ENCODE peak calls at places on chromosome 11, in eight cellular contexts. One of them, this sample, is unnamed.

GRCh38 chr11:117443269-117444186 is 115.9 kb downstream of the CEP164 start:
- DNase-seq in transverse colon: peak; percentile 35
- DNase-seq in tibial nerve: no peak
- DNase-seq in stomach: peak; percentile 34
- DNase-seq in body of pancreas: peak; percentile 72
- DNase-seq in heart left ventricle: peak; percentile 82
- DNase-seq in ovary: peak; percentile 69
- DNase-seq in H54: peak; percentile 52
- DNase-seq in this sample: no peak

GRCh38 chr11:5364214-5364613 is 12.9 kb downstream of the OR51B6 start:
- DNase-seq in transverse colon: no peak
- DNase-seq in tibial nerve: no peak
- DNase-seq in stomach: no peak
- DNase-seq in body of pancreas: no peak
- DNase-seq in heart left ventricle: no peak
- DNase-seq in ovary: no peak
- DNase-seq in H54: peak; percentile 45
- DNase-seq in this sample: no peak

GRCh38 chr11:27362032-27362431 is 983 bp downstream of the CCDC34 start:
- DNase-seq in transverse colon: no peak
- DNase-seq in tibial nerve: no peak
- DNase-seq in stomach: no peak
- DNase-seq in body of pancreas: no peak
- DNase-seq in heart left ventricle: no peak
- DNase-seq in ovary: no peak
- DNase-seq in H54: no peak
- DNase-seq in this sample: no peak

GRCh38 chr11:28738549-28738948 is 630.4 kb downstream of the METTL15 start:
- DNase-seq in transverse colon: no peak
- DNase-seq in tibial nerve: no peak
- DNase-seq in stomach: no peak
- DNase-seq in body of pancreas: no peak
- DNase-seq in heart left ventricle: no peak
- DNase-seq in ovary: no peak
- DNase-seq in H54: no peak
- DNase-seq in this sample: no peak

GRCh38 chr11:36775157-36775556 is 177.1 kb upstream of the RAG2 start:
- DNase-seq in transverse colon: no peak
- DNase-seq in tibial nerve: no peak
- DNase-seq in stomach: no peak
- DNase-seq in body of pancreas: no peak
- DNase-seq in heart left ventricle: no peak
- DNase-seq in ovary: no peak
- DNase-seq in H54: no peak
- DNase-seq in this sample: no peak

GRCh38 chr11:13082588-13082987 is 73.5 kb downstream of the RASSF10 start:
- DNase-seq in transverse colon: no peak
- DNase-seq in tibial nerve: no peak
- DNase-seq in stomach: no peak
- DNase-seq in body of pancreas: no peak
- DNase-seq in heart left ventricle: no peak
- DNase-seq in ovary: no peak
- DNase-seq in H54: no peak
- DNase-seq in this sample: peak; percentile 62

GRCh38 chr11:9982796-9983579 is 311.0 kb downstream of the SBF2 start:
- DNase-seq in transverse colon: peak; percentile 38
- DNase-seq in tibial nerve: no peak
- DNase-seq in stomach: peak; percentile 41
- DNase-seq in body of pancreas: no peak
- DNase-seq in heart left ventricle: no peak
- DNase-seq in ovary: no peak
- DNase-seq in H54: no peak
- DNase-seq in this sample: no peak

GRCh38 chr11:12449961-12450715 is 72.8 kb downstream of the PARVA start:
- DNase-seq in transverse colon: no peak
- DNase-seq in tibial nerve: no peak
- DNase-seq in stomach: no peak
- DNase-seq in body of pancreas: no peak
- DNase-seq in heart left ventricle: no peak
- DNase-seq in ovary: no peak
- DNase-seq in H54: no peak
- DNase-seq in this sample: no peak

GRCh38 chr11:83194284-83195175 is 1.0 kb downstream of the ANKRD42 start:
- DNase-seq in transverse colon: peak; percentile 68
- DNase-seq in tibial nerve: peak; percentile 33
- DNase-seq in stomach: peak; percentile 62
- DNase-seq in body of pancreas: peak; percentile 64
- DNase-seq in heart left ventricle: peak; percentile 83
- DNase-seq in ovary: peak; percentile 59
- DNase-seq in H54: peak; percentile 52
- DNase-seq in this sample: peak; percentile 94

GRCh38 chr11:9717719-9718118 is 53.8 kb downstream of the SWAP70 start:
- DNase-seq in transverse colon: no peak
- DNase-seq in tibial nerve: no peak
- DNase-seq in stomach: no peak
- DNase-seq in body of pancreas: no peak
- DNase-seq in heart left ventricle: no peak
- DNase-seq in ovary: no peak
- DNase-seq in H54: no peak
- DNase-seq in this sample: no peak

GRCh38 chr11:113311536-113311935 is 2.8 kb upstream of the TTC12 start:
- DNase-seq in transverse colon: no peak
- DNase-seq in tibial nerve: no peak
- DNase-seq in stomach: no peak
- DNase-seq in body of pancreas: no peak
- DNase-seq in heart left ventricle: no peak
- DNase-seq in ovary: no peak
- DNase-seq in H54: no peak
- DNase-seq in this sample: no peak

GRCh38 chr11:1939006-1939626 is 8.0 kb upstream of the MRPL23 start:
- DNase-seq in transverse colon: no peak
- DNase-seq in tibial nerve: no peak
- DNase-seq in stomach: no peak
- DNase-seq in body of pancreas: no peak
- DNase-seq in heart left ventricle: peak; percentile 47
- DNase-seq in ovary: no peak
- DNase-seq in H54: no peak
- DNase-seq in this sample: no peak

GRCh38 chr11:68353118-68353517 is 40.7 kb downstream of the LRP5 start:
- DNase-seq in transverse colon: no peak
- DNase-seq in tibial nerve: no peak
- DNase-seq in stomach: no peak
- DNase-seq in body of pancreas: no peak
- DNase-seq in heart left ventricle: no peak
- DNase-seq in ovary: no peak
- DNase-seq in H54: no peak
- DNase-seq in this sample: no peak

GRCh38 chr11:100670140-100670539 is 16.9 kb upstream of the ARHGAP42 start:
- DNase-seq in transverse colon: no peak
- DNase-seq in tibial nerve: no peak
- DNase-seq in stomach: no peak
- DNase-seq in body of pancreas: no peak
- DNase-seq in heart left ventricle: no peak
- DNase-seq in ovary: no peak
- DNase-seq in H54: no peak
- DNase-seq in this sample: no peak

GRCh38 chr11:23205156-23205871 is 345.0 kb upstream of the CCDC179 start:
- DNase-seq in transverse colon: no peak
- DNase-seq in tibial nerve: no peak
- DNase-seq in stomach: no peak
- DNase-seq in body of pancreas: no peak
- DNase-seq in heart left ventricle: no peak
- DNase-seq in ovary: no peak
- DNase-seq in H54: no peak
- DNase-seq in this sample: no peak

GRCh38 chr11:65870307-65870658 is 2.3 kb downstream of the EFEMP2 start:
- DNase-seq in transverse colon: no peak
- DNase-seq in tibial nerve: no peak
- DNase-seq in stomach: no peak
- DNase-seq in body of pancreas: no peak
- DNase-seq in heart left ventricle: peak; percentile 35
- DNase-seq in ovary: no peak
- DNase-seq in H54: no peak
- DNase-seq in this sample: no peak

GRCh38 chr11:65870706-65871681 is 1.6 kb downstream of the EFEMP2 start:
- DNase-seq in transverse colon: no peak
- DNase-seq in tibial nerve: no peak
- DNase-seq in stomach: no peak
- DNase-seq in body of pancreas: no peak
- DNase-seq in heart left ventricle: peak; percentile 81
- DNase-seq in ovary: peak; percentile 38
- DNase-seq in H54: no peak
- DNase-seq in this sample: no peak

GRCh38 chr11:65871811-65872548 is 620 bp downstream of the EFEMP2 start:
- DNase-seq in transverse colon: no peak
- DNase-seq in tibial nerve: no peak
- DNase-seq in stomach: no peak
- DNase-seq in body of pancreas: no peak
- DNase-seq in heart left ventricle: peak; percentile 73
- DNase-seq in ovary: peak; percentile 62
- DNase-seq in H54: no peak
- DNase-seq in this sample: no peak

GRCh38 chr11:65872555-65873279 is at the start of gene EFEMP2:
- DNase-seq in transverse colon: no peak
- DNase-seq in tibial nerve: no peak
- DNase-seq in stomach: no peak
- DNase-seq in body of pancreas: peak; percentile 39
- DNase-seq in heart left ventricle: peak; percentile 82
- DNase-seq in ovary: peak; percentile 79
- DNase-seq in H54: no peak
- DNase-seq in this sample: no peak

GRCh38 chr11:65873280-65874156 is 918 bp upstream of the EFEMP2 start:
- DNase-seq in transverse colon: peak; percentile 97
- DNase-seq in tibial nerve: peak; percentile 93
- DNase-seq in stomach: peak; percentile 97
- DNase-seq in body of pancreas: peak; percentile 98
- DNase-seq in heart left ventricle: peak; percentile 97
- DNase-seq in ovary: peak; percentile 99
- DNase-seq in H54: peak; percentile 93
- DNase-seq in this sample: no peak
- TF ChIP-seq POLR2A in transverse colon: peak; percentile 81
- TF ChIP-seq POLR2A in tibial nerve: peak; percentile 53
- TF ChIP-seq POLR2A in stomach: no peak
- TF ChIP-seq POLR2A in body of pancreas: peak; percentile 83
- TF ChIP-seq POLR2A in heart left ventricle: peak; percentile 52
- TF ChIP-seq POLR2A in ovary: peak; percentile 90
- TF ChIP-seq POLR2A in H54: peak; percentile 93
- TF ChIP-seq POLR2A in this sample: peak; percentile 94

GRCh38 chr11:120130991-120131760 is 6.7 kb downstream of the TRIM29 start:
- DNase-seq in transverse colon: peak; percentile 4
- DNase-seq in tibial nerve: peak; percentile 6
- DNase-seq in stomach: no peak
- DNase-seq in body of pancreas: peak; percentile 2
- DNase-seq in heart left ventricle: peak; percentile 18
- DNase-seq in ovary: no peak
- DNase-seq in H54: no peak
- DNase-seq in this sample: peak; percentile 84

GRCh38 chr11:120133216-120134105 is 4.5 kb downstream of the TRIM29 start:
- DNase-seq in transverse colon: peak; percentile 4
- DNase-seq in tibial nerve: peak; percentile 7
- DNase-seq in stomach: peak; percentile 17
- DNase-seq in body of pancreas: peak; percentile 3
- DNase-seq in heart left ventricle: no peak
- DNase-seq in ovary: no peak
- DNase-seq in H54: no peak
- DNase-seq in this sample: peak; percentile 89

GRCh38 chr11:120132645-120133185 is 5.2 kb downstream of the TRIM29 start:
- DNase-seq in transverse colon: peak; percentile 2
- DNase-seq in tibial nerve: no peak
- DNase-seq in stomach: no peak
- DNase-seq in body of pancreas: peak; percentile 1
- DNase-seq in heart left ventricle: no peak
- DNase-seq in ovary: no peak
- DNase-seq in H54: no peak
- DNase-seq in this sample: no peak

GRCh38 chr11:120130176-120130980 is 7.5 kb downstream of the TRIM29 start:
- DNase-seq in transverse colon: peak; percentile 7
- DNase-seq in tibial nerve: peak; percentile 11
- DNase-seq in stomach: no peak
- DNase-seq in body of pancreas: peak; percentile 2
- DNase-seq in heart left ventricle: peak; percentile 36
- DNase-seq in ovary: no peak
- DNase-seq in H54: no peak
- DNase-seq in this sample: no peak

DNA sequence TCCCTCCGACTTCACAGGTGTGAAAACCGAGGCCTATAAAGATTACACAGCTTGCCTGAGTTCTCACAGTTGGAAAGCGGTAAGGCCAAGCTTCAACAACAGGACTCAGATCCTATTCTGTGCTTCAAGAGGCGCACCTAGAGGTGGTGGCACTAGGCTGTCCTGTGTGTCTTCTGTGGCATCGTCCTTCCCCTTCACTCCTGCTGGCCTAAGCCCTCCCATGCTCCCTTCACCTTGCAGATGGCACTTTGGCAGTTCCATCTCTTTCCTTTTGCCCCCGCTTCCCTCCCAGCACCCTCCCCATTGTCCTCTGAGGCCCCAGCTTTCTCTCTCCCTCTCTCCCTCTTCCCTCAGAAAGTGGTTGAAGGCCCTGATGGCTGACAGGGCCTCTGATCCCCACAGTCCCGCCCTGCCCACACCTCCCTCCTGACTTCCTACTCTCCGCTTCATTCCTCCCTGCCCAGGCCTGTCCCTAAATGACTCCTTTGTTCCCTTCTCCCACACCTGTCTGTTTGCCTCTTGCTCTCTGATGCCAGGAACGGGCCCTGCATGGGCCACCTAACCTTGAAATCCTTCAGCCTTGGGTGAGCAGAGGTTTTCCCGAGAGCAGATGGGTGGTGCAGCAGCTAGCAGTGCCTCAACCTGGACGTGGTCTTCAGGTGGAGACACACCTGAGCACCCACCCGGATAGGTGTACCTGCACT is 5.8 kb downstream of the TRIM29 start:
- DNase-seq in transverse colon: peak; percentile 37
- DNase-seq in tibial nerve: no peak
- DNase-seq in stomach: no peak
- DNase-seq in body of pancreas: peak; percentile 46
- DNase-seq in heart left ventricle: peak; percentile 25
- DNase-seq in ovary: peak; percentile 8
- DNase-seq in H54: no peak
- DNase-seq in this sample: peak; percentile 85
- TF ChIP-seq POLR2A in transverse colon: no peak
- TF ChIP-seq POLR2A in tibial nerve: no peak
- TF ChIP-seq POLR2A in stomach: no peak
- TF ChIP-seq POLR2A in body of pancreas: no peak
- TF ChIP-seq POLR2A in heart left ventricle: no peak
- TF ChIP-seq POLR2A in ovary: no peak
- TF ChIP-seq POLR2A in H54: no peak
- TF ChIP-seq POLR2A in this sample: no peak

GRCh38 chr11:47977651-47978050 is 2.7 kb upstream of the PTPRJ start:
- DNase-seq in transverse colon: no peak
- DNase-seq in tibial nerve: no peak
- DNase-seq in stomach: no peak
- DNase-seq in body of pancreas: no peak
- DNase-seq in heart left ventricle: no peak
- DNase-seq in ovary: no peak
- DNase-seq in H54: no peak
- DNase-seq in this sample: no peak
- TF ChIP-seq POLR2A in transverse colon: no peak
- TF ChIP-seq POLR2A in tibial nerve: no peak
- TF ChIP-seq POLR2A in stomach: no peak
- TF ChIP-seq POLR2A in body of pancreas: no peak
- TF ChIP-seq POLR2A in heart left ventricle: no peak
- TF ChIP-seq POLR2A in ovary: no peak
- TF ChIP-seq POLR2A in H54: no peak
- TF ChIP-seq POLR2A in this sample: no peak

GRCh38 chr11:19982761-19983495 is 177.3 kb downstream of the DBX1 start:
- DNase-seq in transverse colon: no peak
- DNase-seq in tibial nerve: no peak
- DNase-seq in stomach: no peak
- DNase-seq in body of pancreas: no peak
- DNase-seq in heart left ventricle: no peak
- DNase-seq in ovary: no peak
- DNase-seq in H54: no peak
- DNase-seq in this sample: no peak
- TF ChIP-seq POLR2A in transverse colon: no peak
- TF ChIP-seq POLR2A in tibial nerve: no peak
- TF ChIP-seq POLR2A in stomach: no peak
- TF ChIP-seq POLR2A in body of pancreas: no peak
- TF ChIP-seq POLR2A in heart left ventricle: no peak
- TF ChIP-seq POLR2A in ovary: no peak
- TF ChIP-seq POLR2A in H54: no peak
- TF ChIP-seq POLR2A in this sample: no peak